ENCODE peak calls at places on chromosomes 6 and 20, in six cellular contexts. H is GM04504, E is T-helper 2 cell, Z is stromal cell of bone marrow, M is nephron progenitor cell, J is Kasumi-1. N is an unnamed sample.

GRCh38 chr6:126831461-126831860 is 287.0 kb upstream of the RSPO3 start:
- DNase-seq in M (no peak), Z (no peak), E (no peak), J (no peak), H (no peak), N (no peak)

GRCh38 chr6:12075067-12075563 is 63.0 kb downstream of the HIVEP1 start:
- DNase-seq in J (peak), Z (no peak), H (no peak), E (no peak), M (no peak), N (no peak)

GRCh38 chr20:63234693-63235398 is 859 bp upstream of the BIRC7 start:
- DNase-seq in J (no peak), H (no peak), E (peak), M (peak), Z (no peak), N (no peak)

GRCh38 chr20:59955131-59955796 is 3.0 kb upstream of the CDH26 start:
- DNase-seq in H (no peak), M (no peak), J (peak), E (peak), Z (no peak), N (no peak)

GRCh38 chr6:72363844-72364740 is 257.8 kb upstream of the KCNQ5 start:
- DNase-seq in E (no peak), H (peak), M (no peak), J (no peak), Z (peak), N (peak)

GRCh38 chr6:133428299-133428698 is 187.1 kb downstream of the EYA4 start:
- DNase-seq in M (no peak), E (no peak), Z (no peak), H (no peak), J (no peak), N (no peak)

GRCh38 chr6:21185849-21186478 is 407.6 kb upstream of the SOX4 start:
- DNase-seq in E (no peak), Z (no peak), J (no peak), M (no peak), H (no peak), N (no peak)

GRCh38 chr20:33104336-33104735 is 24.9 kb downstream of the BPIFB4 start:
- DNase-seq in Z (no peak), M (no peak), H (no peak), E (no peak), J (no peak), N (no peak)

GRCh38 chr6:130143709-130144108 is 79.0 kb downstream of the SAMD3 start:
- DNase-seq in J (no peak), H (peak), E (no peak), Z (no peak), M (no peak), N (no peak)

GRCh38 chr20:21539512-21539911 is 25.6 kb upstream of the NKX2-2 start:
- DNase-seq in J (no peak), M (no peak), E (no peak), Z (no peak), H (no peak), N (no peak)

GRCh38 chr20:64109390-64109747 is 2.0 kb upstream of the NPBWR2 start:
- DNase-seq in E (no peak), J (no peak), H (no peak), M (no peak), Z (no peak), N (no peak)

GRCh38 chr6:72580281-72580940 is 41.5 kb upstream of the KCNQ5 start:
- DNase-seq in J (peak), H (peak), M (no peak), E (peak), Z (peak), N (peak)

GRCh38 chr6:11448038-11448437 is 89.5 kb upstream of the TMEM170B start:
- DNase-seq in H (no peak), Z (no peak), J (no peak), M (no peak), E (no peak), N (no peak)

GRCh38 chr20:57874141-57874540 is 164.3 kb upstream of the PMEPA1 start:
- DNase-seq in M (no peak), E (no peak), J (no peak), Z (no peak), H (no peak), N (no peak)

GRCh38 chr20:48350291-48350988 is 477.4 kb downstream of the PREX1 start:
- DNase-seq in J (no peak), E (peak), Z (no peak), M (no peak), H (no peak), N (no peak)

GRCh38 chr6:38141716-38142115 is 322.2 kb downstream of the ZFAND3 start:
- DNase-seq in E (no peak), Z (no peak), J (no peak), M (no peak), H (no peak), N (no peak)

GRCh38 chr20:57450931-57451330 is 59.7 kb downstream of the RBM38 start:
- DNase-seq in Z (no peak), J (no peak), H (no peak), E (no peak), M (no peak), N (no peak)

GRCh38 chr20:18090477-18090876 is 32.8 kb upstream of the OVOL2 start:
- DNase-seq in J (no peak), H (no peak), E (no peak), Z (no peak), M (no peak), N (no peak)

GRCh38 chr6:30515967-30516753 is 26.9 kb downstream of the HLA-E start:
- DNase-seq in E (peak), H (peak), M (peak), J (peak), Z (peak), N (peak)